ENCODE peak calls at places on chromosomes 16 and 17, in five cellular contexts. B is neural progenitor cell, G is breast epithelium, R is tibial nerve, F is K562. C is an unnamed sample.

GRCh38 chr17:76011951-76012350 is 11.3 kb downstream of the CDK3 start:
- DNase-seq in B (no peak), G (no peak), R (no peak), F (no peak), C (no peak)

GRCh38 chr16:3570420-3571062 is 6.7 kb downstream of the NLRC3 start:
- DNase-seq in B (no peak), G (no peak), R (no peak), F (no peak), C (no peak)

GRCh38 chr17:82330322-82331239 is 3.0 kb downstream of the SECTM1 start:
- DNase-seq in B (no peak), G (no peak), R (no peak), F (peak; percentile 68), C (no peak)

GRCh38 chr16:69818811-69819587 is 56.9 kb downstream of the WWP2 start:
- DNase-seq in B (peak; percentile 31), G (no peak), R (no peak), F (no peak), C (no peak)

GRCh38 chr17:44775838-44776621 is 17.2 kb downstream of the ADAM11 start:
- DNase-seq in B (no peak), G (no peak), R (peak; percentile 94), F (no peak), C (peak; percentile 99)

GRCh38 chr17:73342057-73342522 is 30.3 kb upstream of the CDC42EP4 start:
- DNase-seq in B (peak; percentile 93), G (peak; percentile 92), R (peak; percentile 46), F (no peak), C (no peak)

GRCh38 chr17:79005063-79005861 is 4.3 kb downstream of the CANT1 start:
- DNase-seq in B (no peak), G (peak; percentile 78), R (no peak), F (no peak), C (peak; percentile 45)

GRCh38 chr16:84407588-84408313 is 39.4 kb downstream of the ATP2C2 start:
- DNase-seq in B (no peak), G (no peak), R (no peak), F (no peak), C (no peak)

GRCh38 chr17:75764711-75765421 is at the start of gene GALK1:
- DNase-seq in B (peak; percentile 85), G (no peak), R (peak; percentile 61), F (peak; percentile 92), C (peak; percentile 81)

GRCh38 chr17:64635647-64636305 is 26.3 kb downstream of the SMURF2 start:
- DNase-seq in B (no peak), G (no peak), R (no peak), F (no peak), C (no peak)

GRCh38 chr17:46175891-46176290 is 17.3 kb downstream of the KANSL1 start:
- DNase-seq in B (no peak), G (no peak), R (no peak), F (no peak), C (no peak)

GRCh38 chr17:3799181-3799627 is 1.8 kb downstream of the ITGAE start:
- DNase-seq in B (peak; percentile 43), G (no peak), R (no peak), F (no peak), C (peak; percentile 3)

GRCh38 chr17:7852919-7853692 is 1.8 kb upstream of the TMEM88 start:
- DNase-seq in B (peak; percentile 56), G (no peak), R (no peak), F (no peak), C (no peak)

GRCh38 chr17:65518256-65518655 is 43.2 kb downstream of the AXIN2 start:
- DNase-seq in B (no peak), G (no peak), R (no peak), F (no peak), C (no peak)

DNA sequence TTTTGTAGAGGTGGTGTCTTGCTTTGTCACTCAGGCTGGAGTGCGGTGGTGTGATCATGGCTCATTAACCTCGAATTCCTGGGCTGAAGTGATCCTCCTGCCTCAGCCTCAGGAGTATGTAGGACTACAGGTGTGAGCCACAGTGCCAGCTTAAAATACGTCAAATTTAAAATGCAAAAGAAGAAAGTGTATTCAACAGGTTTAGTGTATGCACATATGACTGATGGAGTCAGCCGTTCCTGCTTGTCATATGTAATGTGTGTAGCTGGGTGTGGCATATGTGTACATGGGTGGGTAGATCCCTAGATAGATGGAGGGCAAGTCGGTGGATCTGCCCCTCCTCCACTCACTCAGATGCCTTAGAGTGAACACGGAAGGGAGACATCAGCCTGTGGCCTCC is 111.0 kb downstream of the RPTOR start:
- DNase-seq in B (no peak), G (no peak), R (no peak), F (no peak), C (no peak)
- H3K36me3 ChIP-seq in B (no peaks in the 10 kb centered on the region), G (no peaks in the 10 kb centered on the region), R (no peaks in the 10 kb centered on the region), F (no peaks in the 10 kb centered on the region), C (no peaks in the 10 kb centered on the region)

GRCh38 chr16:359871-360697 is 7.6 kb upstream of the AXIN1 start:
- DNase-seq in B (peak; percentile 78), G (no peak), R (no peak), F (no peak), C (no peak)
- H3K4me3 ChIP-seq in B (no peak overlapping the region), G (no peak overlapping the region), R (no peak overlapping the region), F (no peak overlapping the region), C (no peak overlapping the region)

DNA sequence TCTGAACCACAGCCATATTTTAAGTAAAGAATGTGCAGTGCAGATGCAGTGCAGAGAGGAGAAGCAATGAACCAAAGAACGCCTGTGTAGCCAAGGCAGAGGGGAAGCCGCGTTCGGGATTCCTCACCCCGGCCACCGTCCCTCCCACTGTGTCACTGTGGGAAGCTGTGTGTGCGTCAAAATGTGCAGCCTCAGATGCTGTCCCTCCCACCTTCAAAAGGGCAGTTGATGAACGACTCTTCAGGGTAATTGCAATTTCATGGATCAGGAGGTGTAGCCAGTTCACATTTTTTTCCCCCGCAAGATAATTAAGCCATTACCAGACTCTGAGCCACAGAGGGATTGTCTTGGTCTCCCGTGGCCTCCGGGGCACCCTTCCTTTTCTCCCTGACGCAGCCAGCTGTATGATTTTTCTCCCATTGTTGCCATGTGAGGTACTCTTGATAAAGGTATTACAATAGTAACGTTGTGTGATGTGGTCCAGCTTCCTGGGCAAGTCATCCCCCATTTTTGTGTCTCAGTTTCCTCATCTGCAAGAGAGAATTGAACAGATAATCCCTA is 190.0 kb downstream of the FOXL1 start:
- DNase-seq in B (no peak), G (no peak), R (no peak), F (no peak), C (no peak)
- H3K4me1 ChIP-seq in B (peaks cover 18% of the 10 kb centered on the region), G (no peaks in the 10 kb centered on the region), R (no peaks in the 10 kb centered on the region), F (no peaks in the 10 kb centered on the region), C (no peaks in the 10 kb centered on the region)

GRCh38 chr16:371729-372521 is 1.6 kb upstream of the MRPL28 start:
- DNase-seq in B (no peak), G (no peak), R (no peak), F (no peak), C (no peak)
- H3K36me3 ChIP-seq in B (no peaks in the 10 kb centered on the region), G (peaks cover 7% of the 10 kb centered on the region), R (peaks cover 4% of the 10 kb centered on the region), F (peaks cover 83% of the 10 kb centered on the region), C (peaks cover 2% of the 10 kb centered on the region)